ENCODE peak calls at places on chromosomes 5 and 9, in eight cellular contexts. S is GM03348; C is stimulated activated CD8-positive, alpha-beta memory T cell treated with anti-CD3 and anti-CD28 coated beads, Interleukin-15, amount 100 ng/mL, for 1 hour; Z is RCC 7860; Y is activated CD8-positive, alpha-beta memory T cell treated with anti-CD3 and anti-CD28 coated beads, Interleukin-2, amount 10 ng/mL, durations not matched to agents 7 days and 5 days; U is suprapubic skin; L is LoVo; K is HTR-8/SVneo. H is an unnamed sample.
A peak's percentile ranks its signal among the peaks of the same experiment; 100 is the strongest.

GRCh38 chr9:123629531-123629930 is 273.5 kb downstream of the CRB2 start:
- DNase-seq in S (no peak), C (no peak), Z (no peak), Y (no peak), U (no peak), L (no peak), K (no peak), H (no peak)

GRCh38 chr5:67561145-67561932 is 364.7 kb upstream of the CD180 start:
- DNase-seq in S (no peak), C (no peak), Z (no peak), Y (no peak), U (no peak), L (no peak), K (no peak), H (no peak)

GRCh38 chr5:140141241-140141640 is 15.5 kb downstream of the IGIP start:
- DNase-seq in S (peak; percentile 82), C (no peak), Z (no peak), Y (peak; percentile 16), U (no peak), L (no peak), K (no peak), H (no peak)

GRCh38 chr9:83451308-83451707 is 86.9 kb downstream of the FRMD3 start:
- DNase-seq in S (no peak), C (no peak), Z (no peak), Y (no peak), U (no peak), L (no peak), K (no peak), H (no peak)

GRCh38 chr9:77910216-77910615 is 121.4 kb downstream of the GNAQ start:
- DNase-seq in S (no peak), C (no peak), Z (no peak), Y (no peak), U (no peak), L (no peak), K (no peak), H (no peak)

GRCh38 chr9:136170291-136170901 is 34.5 kb downstream of the LHX3 start:
- DNase-seq in S (peak; percentile 81), C (peak; percentile 1), Z (no peak), Y (peak; percentile 59), U (no peak), L (no peak), K (peak; percentile 53), H (peak; percentile 80)

GRCh38 chr5:175444060-175444904 is at the start of gene DRD1:
- DNase-seq in S (peak; percentile 67), C (no peak), Z (no peak), Y (no peak), U (no peak), L (peak; percentile 19), K (peak; percentile 48), H (peak; percentile 30)

GRCh38 chr5:151357097-151357496 is 9.7 kb upstream of the SLC36A2 start:
- DNase-seq in S (no peak), C (no peak), Z (no peak), Y (no peak), U (no peak), L (no peak), K (no peak), H (no peak)

GRCh38 chr5:44663991-44664710 is 144.6 kb upstream of the MRPS30 start:
- DNase-seq in S (no peak), C (no peak), Z (no peak), Y (no peak), U (no peak), L (no peak), K (no peak), H (no peak)

GRCh38 chr5:140402258-140403074 is 833 bp downstream of the ANKHD1 start:
- DNase-seq in S (peak; percentile 52), C (peak; percentile 1), Z (peak; percentile 36), Y (peak; percentile 72), U (no peak), L (peak; percentile 63), K (peak; percentile 44), H (peak; percentile 20)

GRCh38 chr5:68479524-68479923 is 264.0 kb downstream of the PIK3R1 start:
- DNase-seq in S (no peak), C (no peak), Z (no peak), Y (no peak), U (no peak), L (no peak), K (no peak), H (no peak)

GRCh38 chr5:79109527-79110492 is 1.8 kb upstream of the BHMT start:
- DNase-seq in S (no peak), C (no peak), Z (no peak), Y (peak; percentile 50), U (no peak), L (peak; percentile 26), K (no peak), H (no peak)

GRCh38 chr5:34687269-34688011 is 31.3 kb downstream of the RAI14 start:
- DNase-seq in S (peak; percentile 45), C (no peak), Z (peak; percentile 98), Y (no peak), U (no peak), L (no peak), K (no peak), H (no peak)

GRCh38 chr5:180143656-180144364 is 65.2 kb downstream of the RASGEF1C start:
- DNase-seq in S (no peak), C (no peak), Z (no peak), Y (peak; percentile 21), U (peak; percentile 38), L (no peak), K (no peak), H (no peak)

GRCh38 chr5:143168877-143169810 is 234.3 kb downstream of the NR3C1 start:
- DNase-seq in S (no peak), C (no peak), Z (no peak), Y (no peak), U (no peak), L (no peak), K (no peak), H (no peak)

GRCh38 chr5:168585119-168585912 is 6.1 kb upstream of the PANK3 start:
- DNase-seq in S (no peak), C (no peak), Z (no peak), Y (no peak), U (no peak), L (no peak), K (no peak), H (no peak)

GRCh38 chr9:20015427-20015931 is 226.6 kb upstream of the SLC24A2 start:
- DNase-seq in S (no peak), C (no peak), Z (no peak), Y (no peak), U (no peak), L (no peak), K (no peak), H (no peak)

GRCh38 chr5:26649000-26649399 is 389.4 kb downstream of the CDH9 start:
- DNase-seq in S (no peak), C (no peak), Z (no peak), Y (no peak), U (no peak), L (no peak), K (no peak), H (no peak)

GRCh38 chr5:35129921-35130485 is 82.3 kb upstream of the AGXT2 start:
- DNase-seq in S (no peak), C (no peak), Z (peak; percentile 90), Y (peak; percentile 59), U (no peak), L (peak; percentile 89), K (peak; percentile 37), H (no peak)

GRCh38 chr9:92947268-92948031 is at the start of gene FGD3:
- DNase-seq in S (peak; percentile 62), C (no peak), Z (no peak), Y (peak; percentile 55), U (peak; percentile 76), L (peak; percentile 16), K (peak; percentile 25), H (no peak)

GRCh38 chr5:71663570-71663969 is 55.5 kb upstream of the CARTPT start:
- DNase-seq in S (no peak), C (no peak), Z (no peak), Y (no peak), U (no peak), L (no peak), K (no peak), H (no peak)

GRCh38 chr5:13478831-13479465 is 465.5 kb downstream of the DNAH5 start:
- DNase-seq in S (peak; percentile 66), C (no peak), Z (peak; percentile 59), Y (no peak), U (no peak), L (peak; percentile 34), K (peak; percentile 64), H (no peak)

H was measured in memory B cell.